ENCODE peak calls at places on chromosomes 7 and 10, in four cellular contexts. H is K562, T is HepG2, G is GM12878. Y is an unnamed sample. For H4K20me1 and H3K9me3, the result is how much of the 10 kb centered on the place peaks cover.

GRCh38 chr7:69840248-69840647 is 242.0 kb downstream of the AUTS2 start:
- DNase-seq in G (no peak), H (no peak), T (no peak), Y (no peak)

GRCh38 chr10:131641231-131641630 is 259.6 kb upstream of the PPP2R2D start:
- DNase-seq in G (peak), H (no peak), T (peak), Y (no peak)

GRCh38 chr7:141640239-141640840 is 61.6 kb downstream of the DENND11 start:
- DNase-seq in G (no peak), T (no peak), H (no peak), Y (no peak)

GRCh38 chr7:149196705-149197171 is 1.4 kb downstream of the ZNF282 start:
- DNase-seq in T (peak), G (no peak), H (peak), Y (peak)

GRCh38 chr10:34626158-34626557 is 188.9 kb downstream of the PARD3 start:
- DNase-seq in H (no peak), T (no peak), G (no peak), Y (no peak)

GRCh38 chr10:98055875-98056516 is 25.6 kb upstream of the CRTAC1 start:
- DNase-seq in T (no peak), H (peak), G (no peak), Y (no peak)

GRCh38 chr10:102449321-102450123 is 1.8 kb downstream of the C10orf95 start:
- DNase-seq in G (peak), T (peak), H (peak), Y (peak)

GRCh38 chr7:2326960-2327359 is 12.7 kb upstream of the SNX8 start:
- DNase-seq in T (no peak), G (no peak), H (no peak), Y (no peak)

GRCh38 chr10:91536101-91536500 is 96.8 kb downstream of the PPP1R3C start:
- DNase-seq in H (no peak), G (no peak), T (no peak), Y (no peak)

GRCh38 chr7:132568962-132569361 is 7.3 kb downstream of the PLXNA4 start:
- DNase-seq in H (no peak), T (no peak), G (no peak), Y (no peak)

GRCh38 chr7:137656227-137656849 is 190.4 kb downstream of the DGKI start:
- DNase-seq in G (peak), T (peak), H (peak), Y (peak)

GRCh38 chr10:14259696-14260595 is 70.8 kb downstream of the FRMD4A start:
- DNase-seq in G (no peak), T (peak), H (no peak), Y (no peak)

GRCh38 chr10:314871-315270 is 179.6 kb downstream of the ZMYND11 start:
- DNase-seq in T (no peak), H (no peak), G (no peak), Y (no peak)

GRCh38 chr7:37920619-37921339 is at the start of gene EPDR1:
- DNase-seq in G (no peak), T (peak), H (no peak), Y (peak)

GRCh38 chr7:141076377-141076776 is 2.5 kb downstream of the TMEM178B start:
- DNase-seq in G (no peak), T (no peak), H (no peak), Y (peak)

GRCh38 chr10:100021322-100021721 is 11.6 kb upstream of the DNMBP start:
- DNase-seq in T (no peak), H (no peak), G (peak), Y (no peak)

GRCh38 chr10:26334932-26335573 is 103.1 kb upstream of the APBB1IP start:
- DNase-seq in G (peak), T (peak), H (peak), Y (peak)

GRCh38 chr10:71748671-71749191 is 24.6 kb downstream of the VSIR start:
- DNase-seq in H (peak), G (peak), T (no peak), Y (peak)

GRCh38 chr10:62618576-62619408 is 185.7 kb upstream of the ADO start:
- DNase-seq in T (no peak), H (no peak), G (no peak), Y (no peak)

GRCh38 chr7:130147710-130148325 is 57.4 kb downstream of the TMEM209 start:
- DNase-seq in G (no peak), T (no peak), H (no peak), Y (no peak)

GRCh38 chr10:5775705-5776104 is 37.5 kb downstream of the GDI2 start:
- DNase-seq in G (no peak), T (no peak), H (no peak), Y (no peak)

GRCh38 chr7:2930310-2931033 is 86.4 kb upstream of the GNA12 start:
- DNase-seq in T (no peak), H (no peak), G (no peak), Y (peak)

GRCh38 chr10:69239106-69239505 is 19.0 kb downstream of the HKDC1 start:
- DNase-seq in G (no peak), T (no peak), H (no peak), Y (no peak)

GRCh38 chr10:133314911-133315310 is 6.2 kb downstream of the ZNF511 start:
- DNase-seq in H (no peak), G (no peak), T (no peak), Y (no peak)

GRCh38 chr10:117167346-117168134 is 29.5 kb upstream of the VAX1 start:
- DNase-seq in H (no peak), T (no peak), G (no peak), Y (no peak)

GRCh38 chr10:115921795-115922194 is 351.2 kb downstream of the GFRA1 start:
- DNase-seq in T (no peak), G (no peak), H (no peak), Y (no peak)

GRCh38 chr10:62231371-62231770 is 37.3 kb downstream of the RTKN2 start:
- DNase-seq in H (no peak), G (no peak), T (peak), Y (no peak)

GRCh38 chr7:140348161-140348849 is 50.0 kb downstream of the SLC37A3 start:
- DNase-seq in T (no peak), H (no peak), G (no peak), Y (no peak)

GRCh38 chr7:55523366-55523765 is 48.9 kb downstream of the VOPP1 start:
- DNase-seq in T (no peak), G (no peak), H (no peak), Y (no peak)

GRCh38 chr7:106947244-106947728 is 82.2 kb downstream of the PIK3CG start:
- DNase-seq in G (no peak), T (peak), H (peak), Y (peak)

GRCh38 chr10:71316786-71317160 is 2.3 kb upstream of the SLC29A3 start:
- DNase-seq in H (no peak), T (no peak), G (no peak), Y (no peak)

GRCh38 chr10:29285624-29286051 is 3.2 kb upstream of the LYZL1 start:
- DNase-seq in G (peak), T (no peak), H (no peak), Y (no peak)

GRCh38 chr10:88270871-88271713 is 312.0 kb downstream of the RNLS start:
- DNase-seq in T (no peak), G (peak), H (no peak), Y (no peak)

GRCh38 chr7:71325151-71325550 is 193.2 kb downstream of the GALNT17 start:
- DNase-seq in T (no peak), G (no peak), H (no peak), Y (no peak)

GRCh38 chr10:87961314-87961713 is 97.9 kb downstream of the PTEN start:
- DNase-seq in G (no peak), H (no peak), T (no peak), Y (no peak)

GRCh38 chr7:123204206-123204835 is 4.6 kb upstream of the SLC13A1 start:
- DNase-seq in G (no peak), H (no peak), T (no peak), Y (no peak)

GRCh38 chr7:149722356-149722957 is 50.9 kb downstream of the ZNF467 start:
- DNase-seq in H (no peak), T (no peak), G (no peak), Y (no peak)

DNA sequence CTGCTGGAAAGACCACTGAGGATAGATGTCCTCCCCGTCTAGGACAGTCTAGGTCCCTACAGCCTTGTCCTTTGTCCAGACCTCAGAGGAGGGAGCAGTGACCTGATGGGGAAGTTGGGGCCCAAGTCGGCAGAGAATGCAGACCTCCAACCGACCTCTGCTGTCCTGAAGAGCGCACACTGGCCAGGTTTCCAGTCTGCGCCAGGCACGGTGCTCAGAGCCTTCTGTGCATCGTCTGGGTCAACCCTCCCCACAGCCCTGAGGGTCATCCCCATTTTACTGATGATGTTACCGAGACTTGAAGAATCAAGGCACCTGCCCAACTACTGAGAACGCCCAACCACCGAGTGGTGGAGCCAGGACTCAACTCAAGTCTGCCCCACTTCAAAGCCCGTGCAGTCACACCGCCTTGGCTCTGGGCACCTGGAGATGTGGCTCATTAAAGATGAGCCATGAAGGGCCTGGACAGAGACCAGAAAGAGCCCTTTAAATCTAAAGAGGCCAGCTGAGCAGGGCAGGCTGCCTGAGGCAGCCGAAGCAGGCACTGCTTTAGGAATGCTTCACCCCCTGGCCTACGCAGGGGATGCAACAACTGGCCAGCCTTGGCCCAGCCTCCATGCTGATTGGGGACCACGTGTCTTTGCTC is 4.4 kb downstream of the ITPRIP start:
- DNase-seq in T (no peak), H (no peak), G (no peak), Y (peak)
- H4K20me1 ChIP-seq in T (under half), H (under half), G (under half), Y (under half)

GRCh38 chr7:64653721-64654401 is 12.1 kb upstream of the ZNF107 start:
- DNase-seq in G (no peak), H (no peak), T (no peak), Y (no peak)

GRCh38 chr7:64656489-64656888 is 9.4 kb upstream of the ZNF107 start:
- DNase-seq in T (no peak), G (no peak), H (no peak), Y (no peak)

GRCh38 chr7:64651632-64652165 is 14.2 kb upstream of the ZNF107 start:
- DNase-seq in G (no peak), H (no peak), T (no peak), Y (no peak)

GRCh38 chr7:64654796-64655548 is 11.0 kb upstream of the ZNF107 start:
- DNase-seq in H (no peak), T (no peak), G (no peak), Y (no peak)

DNA sequence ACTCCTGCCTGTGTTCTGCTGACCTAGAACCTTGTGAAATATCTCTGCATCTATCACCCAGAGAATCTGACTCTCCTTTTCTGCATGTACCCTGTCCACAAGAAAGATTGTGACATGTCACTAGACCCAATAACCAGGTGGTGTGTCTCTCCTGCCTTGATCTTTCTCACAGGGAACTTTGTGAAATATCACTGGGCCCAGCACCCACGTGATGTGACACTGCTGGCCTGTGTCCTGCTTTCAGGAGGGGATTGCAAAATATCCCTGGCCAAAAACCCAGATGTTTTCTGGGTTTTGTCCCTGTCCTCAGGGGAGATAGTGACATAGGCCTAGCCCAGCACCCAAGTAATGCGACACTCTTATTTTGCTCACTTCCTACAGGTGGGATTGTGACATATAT is 10.1 kb upstream of the ZNF107 start:
- DNase-seq in G (no peak), T (no peak), H (no peak), Y (no peak)
- H3K9me3 ChIP-seq in G (under half), T (under half), H (under half), Y (under half)

GRCh38 chr7:35760082-35760770 is 40.6 kb upstream of the SEPTIN7 start:
- DNase-seq in H (no peak), T (no peak), G (no peak), Y (no peak)

GRCh38 chr7:35758421-35758820 is 42.4 kb upstream of the SEPTIN7 start:
- DNase-seq in T (peak), G (no peak), H (peak), Y (peak)

GRCh38 chr7:35762781-35763180 is 38.1 kb upstream of the SEPTIN7 start:
- DNase-seq in H (no peak), G (no peak), T (no peak), Y (no peak)

GRCh38 chr7:35757574-35757973 is 43.3 kb upstream of the SEPTIN7 start:
- DNase-seq in H (no peak), T (no peak), G (no peak), Y (no peak)

GRCh38 chr7:35761882-35762720 is 38.8 kb upstream of the SEPTIN7 start:
- DNase-seq in H (no peak), T (no peak), G (no peak), Y (peak)
- TF ChIP-seq FOXM1 in H (no peak), T (no peak), G (no peak), Y (no peak)

GRCh38 chr7:74683799-74684198 is 26.3 kb downstream of the GTF2I start:
- DNase-seq in G (no peak), T (no peak), H (peak), Y (no peak)
- H4K20me1 ChIP-seq in G (under half), T (under half), H (under half), Y (half or more)

DNA sequence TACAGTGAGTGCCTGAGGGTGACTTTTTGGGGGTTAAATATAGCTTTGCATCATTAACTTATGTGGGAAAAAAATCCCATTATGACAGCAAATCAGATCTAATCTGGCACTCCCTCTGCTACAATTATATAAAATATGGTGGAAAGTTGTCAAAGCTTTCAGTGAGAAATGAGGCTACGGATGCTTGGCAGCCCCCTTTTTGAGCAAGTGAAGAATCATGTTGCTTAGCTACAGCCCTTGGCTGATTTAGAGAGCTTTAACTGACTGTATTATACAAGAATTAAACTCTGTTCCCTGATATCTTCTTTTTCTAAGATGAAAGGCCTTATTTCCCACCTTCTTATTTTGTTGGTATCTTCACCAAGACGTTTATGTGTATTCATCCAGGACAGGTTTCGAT is 57.4 kb downstream of the GPR158 start:
- DNase-seq in T (no peak), H (no peak), G (no peak), Y (no peak)
- H3K9me3 ChIP-seq in T (under half), H (under half), G (under half), Y (under half)

GRCh38 chr10:125868372-125868975 is 12.6 kb downstream of the DHX32 start:
- DNase-seq in T (peak), G (no peak), H (peak), Y (peak)
- TF ChIP-seq FOXM1 in T (no peak), G (no peak), H (no peak), Y (no peak)

GRCh38 chr7:105218215-105218614 is 170.5 kb downstream of the SRPK2 start:
- DNase-seq in G (no peak), T (no peak), H (no peak), Y (no peak)
- H4K20me1 ChIP-seq in G (under half), T (under half), H (under half), Y (half or more)

DNA sequence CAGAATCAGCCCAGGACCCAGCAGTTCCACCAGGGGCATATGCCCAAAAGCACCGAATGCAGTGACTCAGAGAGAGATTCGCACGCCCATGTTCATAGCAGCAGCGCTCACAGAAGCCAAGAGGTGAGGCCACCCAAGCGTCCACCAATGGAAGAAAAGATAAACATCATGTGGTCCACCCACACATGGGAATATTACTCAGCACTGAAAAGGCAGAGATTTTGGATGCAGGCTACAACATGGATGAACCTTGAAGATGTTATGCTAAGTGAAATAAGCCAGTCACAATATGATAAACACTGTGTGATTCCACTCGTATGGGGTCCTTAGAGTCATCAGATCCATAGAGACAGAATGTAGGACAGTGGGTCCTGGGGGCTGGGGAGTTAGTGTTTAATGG is 427.4 kb downstream of the DNAJB6 start:
- DNase-seq in G (no peak), H (no peak), T (no peak), Y (no peak)
- H3K9me3 ChIP-seq in G (under half), H (under half), T (under half), Y (under half)

GRCh38 chr7:64618785-64619456 is 47.0 kb upstream of the ZNF107 start:
- DNase-seq in H (peak), G (no peak), T (peak), Y (peak)
- TF ChIP-seq FOXM1 in H (no peak), G (no peak), T (no peak), Y (no peak)

GRCh38 chr10:84352251-84352842 is 24.0 kb downstream of the CCSER2 start:
- DNase-seq in G (no peak), T (peak), H (peak), Y (peak)

GRCh38 chr10:84355106-84355505 is 26.7 kb downstream of the CCSER2 start:
- DNase-seq in G (no peak), H (no peak), T (no peak), Y (no peak)

GRCh38 chr10:84356951-84357350 is 28.6 kb downstream of the CCSER2 start:
- DNase-seq in H (no peak), T (no peak), G (no peak), Y (no peak)

GRCh38 chr10:84353052-84353803 is 24.8 kb downstream of the CCSER2 start:
- DNase-seq in G (no peak), T (no peak), H (no peak), Y (no peak)

GRCh38 chr10:84354623-84355022 is 26.2 kb downstream of the CCSER2 start:
- DNase-seq in T (no peak), G (no peak), H (no peak), Y (no peak)
- H4K20me1 ChIP-seq in T (under half), G (under half), H (under half), Y (half or more)